ENCODE peak calls at places on chromosomes 2 and 18, in five cellular contexts. P, Z, T, V and O are unnamed samples.

GRCh38 chr18:3332376-3332775 is 70.4 kb downstream of the MYL12B start:
- DNase-seq in P (peak; percentile 78), Z (peak; percentile 26), T (no peak), V (no peak), O (no peak)

GRCh38 chr2:111975053-111975552 is 76.7 kb downstream of the MERTK start:
- DNase-seq in P (peak; percentile 78), Z (peak; percentile 90), T (peak; percentile 75), V (no peak), O (peak; percentile 59)

GRCh38 chr2:185970148-185970852 is 231.7 kb downstream of the FSIP2 start:
- DNase-seq in P (no peak), Z (peak; percentile 2), T (peak; percentile 65), V (no peak), O (peak; percentile 73)

GRCh38 chr2:216404010-216404618 is 8.2 kb upstream of the SMARCAL1 start:
- DNase-seq in P (peak; percentile 57), Z (peak; percentile 54), T (peak; percentile 54), V (no peak), O (peak; percentile 43)

GRCh38 chr2:190856985-190857384 is 23.6 kb upstream of the GLS start:
- DNase-seq in P (no peak), Z (no peak), T (no peak), V (no peak), O (no peak)

GRCh38 chr2:112138143-112139032 is at the start of gene FBLN7:
- DNase-seq in P (peak; percentile 29), Z (peak; percentile 62), T (no peak), V (no peak), O (peak; percentile 32)

GRCh38 chr2:149744845-149745244 is 157.3 kb upstream of the MMADHC start:
- DNase-seq in P (peak; percentile 52), Z (peak; percentile 79), T (no peak), V (no peak), O (no peak)

GRCh38 chr2:72142743-72143440 is 4.8 kb downstream of the CYP26B1 start:
- DNase-seq in P (peak; percentile 80), Z (peak; percentile 67), T (no peak), V (no peak), O (peak; percentile 86)

GRCh38 chr2:198053173-198053572 is 248.8 kb downstream of the PLCL1 start:
- DNase-seq in P (no peak), Z (no peak), T (no peak), V (no peak), O (no peak)

GRCh38 chr2:64945973-64946736 is 43.0 kb upstream of the SLC1A4 start:
- DNase-seq in P (peak; percentile 15), Z (no peak), T (no peak), V (peak; percentile 10), O (no peak)

GRCh38 chr2:70084973-70085710 is 2.1 kb upstream of the PCBP1 start:
- DNase-seq in P (no peak), Z (no peak), T (no peak), V (no peak), O (peak; percentile 84)

GRCh38 chr18:6885992-6886823 is 156.7 kb downstream of the ARHGAP28 start:
- DNase-seq in P (peak; percentile 76), Z (peak; percentile 72), T (peak; percentile 35), V (no peak), O (peak; percentile 86)

GRCh38 chr2:234705108-234705507 is 208.2 kb upstream of the ARL4C start:
- DNase-seq in P (peak; percentile 19), Z (peak; percentile 86), T (no peak), V (no peak), O (no peak)

GRCh38 chr2:101597347-101597944 is 100.1 kb upstream of the MAP4K4 start:
- DNase-seq in P (peak; percentile 67), Z (peak; percentile 75), T (peak; percentile 92), V (no peak), O (peak; percentile 25)

GRCh38 chr18:58213931-58214431 is 170.0 kb downstream of the NEDD4L start:
- DNase-seq in P (no peak), Z (peak; percentile 64), T (no peak), V (no peak), O (no peak)

GRCh38 chr2:69946351-69947077 is 14.9 kb downstream of the ASPRV1 start:
- DNase-seq in P (peak; percentile 42), Z (peak; percentile 63), T (peak; percentile 82), V (no peak), O (no peak)

GRCh38 chr18:25599443-25599842 is 247.5 kb upstream of the ZNF521 start:
- DNase-seq in P (no peak), Z (no peak), T (no peak), V (no peak), O (no peak)

GRCh38 chr2:71592181-71592711 is 138.9 kb downstream of the DYSF start:
- DNase-seq in P (no peak), Z (no peak), T (no peak), V (no peak), O (no peak)

GRCh38 chr2:98502556-98503335 is 58.1 kb downstream of the INPP4A start:
- DNase-seq in P (peak; percentile 86), Z (peak; percentile 73), T (no peak), V (no peak), O (no peak)

GRCh38 chr2:219645631-219646527 is 18.4 kb downstream of the SLC4A3 start:
- DNase-seq in P (peak; percentile 83), Z (peak; percentile 93), T (peak; percentile 37), V (no peak), O (peak; percentile 63)

GRCh38 chr2:146661494-146662096 is 1183.2 kb upstream of the ACVR2A start:
- DNase-seq in P (peak; percentile 64), Z (peak; percentile 69), T (peak; percentile 23), V (no peak), O (peak; percentile 52)

GRCh38 chr2:166516712-166517303 is 22.8 kb upstream of the SCN7A start:
- DNase-seq in P (peak; percentile 55), Z (peak; percentile 48), T (peak; percentile 25), V (no peak), O (peak; percentile 41)

GRCh38 chr18:50594931-50595330 is 35.0 kb downstream of the MAPK4 start:
- DNase-seq in P (peak; percentile 67), Z (no peak), T (no peak), V (no peak), O (no peak)

GRCh38 chr2:227402959-227403358 is 15.2 kb upstream of the SCYGR1 start:
- DNase-seq in P (no peak), Z (no peak), T (no peak), V (no peak), O (no peak)

GRCh38 chr18:66707473-66707872 is 103.6 kb upstream of the CDH19 start:
- DNase-seq in P (no peak), Z (no peak), T (no peak), V (no peak), O (no peak)

GRCh38 chr2:71716697-71717624 is 263.6 kb downstream of the DYSF start:
- DNase-seq in P (peak; percentile 82), Z (peak; percentile 93), T (peak; percentile 78), V (no peak), O (no peak)

GRCh38 chr2:12584337-12584736 is 132.4 kb upstream of the TRIB2 start:
- DNase-seq in P (no peak), Z (no peak), T (no peak), V (no peak), O (no peak)

GRCh38 chr18:67010916-67011315 is 407.0 kb upstream of the CDH19 start:
- DNase-seq in P (peak; percentile 1), Z (peak; percentile 11), T (no peak), V (no peak), O (no peak)

GRCh38 chr18:70337139-70337972 is 48.5 kb downstream of the SOCS6 start:
- DNase-seq in P (peak; percentile 76), Z (peak; percentile 95), T (peak; percentile 81), V (no peak), O (peak; percentile 74)

GRCh38 chr2:216013080-216013909 is at the start of gene MREG:
- DNase-seq in P (peak; percentile 82), Z (peak; percentile 89), T (peak; percentile 77), V (no peak), O (peak; percentile 89)

GRCh38 chr2:236612737-236613136 is 43.1 kb downstream of the ACKR3 start:
- DNase-seq in P (no peak), Z (no peak), T (no peak), V (no peak), O (no peak)

GRCh38 chr18:11320981-11321380 is 171.6 kb upstream of the PIEZO2 start:
- DNase-seq in P (peak; percentile 55), Z (peak; percentile 76), T (no peak), V (no peak), O (no peak)
- H3K4me1 ChIP-seq in P (peaks cover 5% of the 10 kb centered on the region), Z (peaks cover 51% of the 10 kb centered on the region), T (peaks cover 24% of the 10 kb centered on the region), V (no peaks in the 10 kb centered on the region), O (peaks cover 6% of the 10 kb centered on the region)

DNA sequence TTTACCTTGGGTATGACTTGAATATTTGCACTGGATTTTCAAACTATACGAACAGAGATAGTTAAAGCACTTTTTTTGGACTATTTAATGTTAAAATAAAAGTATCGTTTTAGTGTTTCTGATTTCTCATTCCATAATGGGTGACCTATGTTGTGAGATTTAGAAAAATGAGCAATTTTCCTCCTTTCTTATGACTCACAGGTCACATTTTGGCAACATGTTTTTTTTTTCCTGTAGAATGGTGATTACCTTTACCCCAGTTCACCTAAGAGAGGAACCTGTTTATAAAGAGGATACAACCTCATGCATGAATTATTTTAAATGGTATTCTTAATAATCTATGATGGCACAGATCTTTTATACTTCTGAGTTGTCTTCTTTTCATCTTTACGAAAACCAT is 65.2 kb downstream of the BABAM2 start:
- DNase-seq in P (no peak), Z (peak; percentile 43), T (no peak), V (no peak), O (no peak)
- H3K4me1 ChIP-seq in P (peaks cover 15% of the 10 kb centered on the region), Z (peaks cover 71% of the 10 kb centered on the region), T (peaks cover 59% of the 10 kb centered on the region), V (peaks cover 41% of the 10 kb centered on the region), O (peaks cover 34% of the 10 kb centered on the region)

DNA sequence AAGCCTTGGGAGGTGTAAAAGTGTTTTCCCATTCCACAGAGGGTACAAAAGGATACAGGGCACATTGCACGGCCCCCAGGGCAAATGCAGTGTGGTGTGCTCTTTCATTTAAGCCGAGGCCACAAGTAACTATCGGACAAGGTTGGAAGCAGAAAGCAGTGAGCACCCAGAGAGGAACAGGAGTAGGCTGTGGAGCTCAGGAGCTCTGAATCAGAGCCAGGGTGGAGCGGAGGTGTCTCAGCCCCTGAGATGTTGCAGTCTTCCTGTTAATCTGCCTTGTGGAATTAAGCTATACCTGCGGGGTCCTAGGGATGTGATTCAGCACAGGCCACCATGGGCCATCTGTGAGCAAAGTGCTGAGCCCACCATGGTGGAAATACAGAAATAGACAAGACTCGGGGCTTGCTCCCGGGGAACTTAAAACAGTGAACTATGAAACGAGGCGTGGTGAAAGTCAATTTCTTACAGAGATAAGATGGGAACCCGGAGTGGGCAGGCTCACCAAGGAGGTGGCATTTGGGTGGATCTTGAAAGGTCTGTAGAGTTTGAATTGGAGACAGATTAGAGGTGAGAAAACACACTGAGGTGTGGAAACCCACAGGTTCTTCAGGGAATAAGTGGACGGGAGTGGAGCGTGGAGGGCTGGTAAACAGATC is 44.0 kb downstream of the ASAP2 start:
- DNase-seq in P (no peak), Z (no peak), T (no peak), V (no peak), O (no peak)
- H3K4me1 ChIP-seq in P (peaks cover 29% of the 10 kb centered on the region), Z (peaks cover 56% of the 10 kb centered on the region), T (peaks cover 49% of the 10 kb centered on the region), V (peaks cover 38% of the 10 kb centered on the region), O (peaks cover 43% of the 10 kb centered on the region)

GRCh38 chr2:168903888-168904287 is 2.8 kb downstream of the G6PC2 start:
- DNase-seq in P (no peak), Z (no peak), T (no peak), V (no peak), O (no peak)

GRCh38 chr2:168904358-168904757 is 3.3 kb downstream of the G6PC2 start:
- DNase-seq in P (no peak), Z (no peak), T (no peak), V (no peak), O (no peak)

GRCh38 chr2:168910330-168910729 is 9.2 kb downstream of the G6PC2 start:
- DNase-seq in P (no peak), Z (no peak), T (no peak), V (no peak), O (no peak)

GRCh38 chr2:168912466-168913170 is 11.5 kb downstream of the G6PC2 start:
- DNase-seq in P (peak; percentile 53), Z (peak; percentile 56), T (no peak), V (no peak), O (peak; percentile 21)

GRCh38 chr2:168907940-168908662 is 7.0 kb downstream of the G6PC2 start:
- DNase-seq in P (no peak), Z (no peak), T (no peak), V (no peak), O (no peak)
- H3K4me1 ChIP-seq in P (no peaks in the 10 kb centered on the region), Z (no peaks in the 10 kb centered on the region), T (no peaks in the 10 kb centered on the region), V (peaks cover 4% of the 10 kb centered on the region), O (no peaks in the 10 kb centered on the region)